ENCODE peak calls at places on chromosomes 2 and 18, in four cellular contexts. Z, K, X and W are unnamed samples.

GRCh38 chr2:80304522-80304878 is at the start of gene LRRTM1:
- DNase-seq in X (no peak), K (no peak), Z (no peak), W (no peak)

GRCh38 chr2:202609381-202610145 is 25.2 kb upstream of the FAM117B start:
- DNase-seq in Z (no peak), X (no peak), K (peak), W (no peak)

GRCh38 chr2:26455801-26456700 is 21.9 kb downstream of the OTOF start:
- DNase-seq in K (no peak), X (no peak), Z (peak), W (no peak)

GRCh38 chr2:69692424-69692823 is 48.9 kb upstream of the AAK1 start:
- DNase-seq in K (no peak), X (no peak), Z (no peak), W (no peak)

GRCh38 chr2:44342854-44343253 is 18.4 kb downstream of the PREPL start:
- DNase-seq in X (no peak), Z (no peak), K (no peak), W (no peak)

GRCh38 chr2:70549064-70549710 is 4.4 kb downstream of the TGFA start:
- DNase-seq in K (no peak), X (no peak), Z (no peak), W (no peak)

GRCh38 chr2:169528271-169528701 is 18.8 kb downstream of the KLHL41 start:
- DNase-seq in X (peak), K (peak), Z (peak), W (peak)

GRCh38 chr2:191740016-191740419 is 62.1 kb downstream of the NABP1 start:
- DNase-seq in K (peak), Z (peak), X (no peak), W (no peak)

GRCh38 chr2:240400319-240401161 is 34.9 kb upstream of the GPC1 start:
- DNase-seq in K (no peak), X (no peak), Z (no peak), W (no peak)

GRCh38 chr2:181258761-181259160 is 198.4 kb upstream of the ITGA4 start:
- DNase-seq in Z (no peak), K (no peak), X (no peak), W (no peak)

GRCh38 chr2:150485114-150485870 is 2.2 kb downstream of the RND3 start:
- DNase-seq in Z (no peak), X (no peak), K (no peak), W (peak)

GRCh38 chr2:150483532-150483931 is 3.9 kb downstream of the RND3 start:
- DNase-seq in Z (no peak), K (no peak), X (no peak), W (no peak)

GRCh38 chr2:150484006-150484405 is 3.5 kb downstream of the RND3 start:
- DNase-seq in X (no peak), Z (no peak), K (no peak), W (no peak)

GRCh38 chr2:150485871-150486538 is 1.5 kb downstream of the RND3 start:
- DNase-seq in X (no peak), Z (no peak), K (no peak), W (peak)

DNA sequence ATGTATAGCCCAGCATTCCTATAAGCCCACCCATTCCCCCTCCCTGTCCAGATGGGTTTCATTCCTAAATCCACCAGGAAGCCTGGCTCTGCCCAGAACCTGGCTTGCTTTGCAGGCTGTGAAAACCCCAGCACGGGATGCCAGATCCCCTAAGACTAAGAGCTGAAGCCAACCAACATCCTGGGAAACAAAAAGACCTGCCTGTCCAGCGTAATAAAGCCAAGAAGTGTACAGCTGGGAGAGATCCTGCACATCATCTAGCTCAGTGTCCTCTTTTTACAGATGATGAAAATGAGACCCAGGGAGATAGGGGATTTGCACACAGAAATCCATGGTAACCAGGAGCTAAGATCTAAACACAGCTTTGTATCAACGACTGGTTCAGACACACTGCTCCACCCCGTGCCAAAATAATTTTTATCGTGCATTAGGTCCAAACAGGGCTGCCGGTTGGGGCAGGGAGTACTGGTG is 3.0 kb downstream of the RND3 start:
- DNase-seq in K (no peak), Z (no peak), X (no peak), W (no peak)
- TF ChIP-seq POLR2AphosphoS5 in K (no peak), Z (no peak), X (no peak), W (no peak)

DNA sequence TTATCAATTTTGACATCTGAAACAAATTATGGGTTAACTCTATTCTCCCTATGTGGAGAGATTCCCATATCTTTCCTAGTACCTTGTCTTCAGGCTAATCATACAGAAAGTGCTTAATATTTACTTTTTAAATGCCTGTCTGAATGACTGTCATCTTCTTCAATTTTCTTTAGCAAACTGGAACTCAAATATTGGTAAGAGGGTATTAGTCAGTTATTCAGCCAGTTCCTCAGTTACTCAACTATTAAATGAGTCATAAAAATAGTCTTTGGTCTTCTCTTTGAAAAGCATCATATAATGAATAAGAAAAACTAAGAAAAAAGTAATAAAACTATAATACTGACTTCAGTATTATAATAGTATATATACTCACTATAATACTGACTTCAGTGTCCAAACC is 1037.9 kb upstream of the PIK3C3 start:
- DNase-seq in Z (no peak), X (no peak), K (no peak), W (no peak)
- TF ChIP-seq SPI1 in Z (no peak), X (no peak), K (no peak), W (no peak)

GRCh38 chr2:120545521-120546076 is 190.1 kb upstream of the GLI2 start:
- DNase-seq in K (no peak), Z (no peak), X (no peak), W (no peak)

GRCh38 chr2:120541972-120542670 is 193.5 kb upstream of the GLI2 start:
- DNase-seq in K (no peak), Z (no peak), X (no peak), W (no peak)

GRCh38 chr2:120544522-120544921 is 191.1 kb upstream of the GLI2 start:
- DNase-seq in Z (no peak), K (no peak), X (no peak), W (no peak)

GRCh38 chr2:120542911-120543527 is 192.6 kb upstream of the GLI2 start:
- DNase-seq in Z (no peak), K (no peak), X (no peak), W (no peak)

DNA sequence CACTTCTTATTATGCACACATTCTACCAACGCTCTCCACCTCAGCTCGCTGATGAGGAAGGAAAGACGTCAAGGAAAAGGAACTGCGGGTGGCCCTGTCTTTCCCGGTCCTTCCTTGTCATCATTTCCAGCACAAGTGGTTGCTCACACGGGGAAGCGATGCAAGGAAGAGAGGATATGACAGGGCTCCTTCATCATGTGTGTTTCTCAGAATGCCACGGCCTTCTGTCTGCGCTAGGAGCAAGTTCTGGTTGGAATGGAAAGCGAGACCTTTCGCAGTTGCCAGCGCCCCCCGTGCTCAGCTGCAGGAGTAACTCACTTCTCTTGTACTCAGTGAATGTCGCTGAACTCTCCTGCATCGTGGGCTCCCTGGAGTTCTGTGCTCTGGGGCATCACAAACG is 191.8 kb upstream of the GLI2 start:
- DNase-seq in Z (no peak), K (no peak), X (no peak), W (no peak)
- TF ChIP-seq POLR2AphosphoS5 in Z (no peak), K (no peak), X (no peak), W (no peak)

GRCh38 chr18:36302676-36303075 is 5.2 kb downstream of the FHOD3 start:
- DNase-seq in K (no peak), X (no peak), Z (no peak), W (no peak)
- TF ChIP-seq SPI1 in K (no peak), X (no peak), Z (no peak), W (no peak)